ENCODE peak calls at places on chromosomes 11 and 22, in ten cellular contexts. Z is activated T-cell treated with anti-CD3 and anti-CD28 coated beads for 4 hours; C is activated CD8-positive, alpha-beta memory T cell treated with anti-CD3 and anti-CD28 coated beads for 48 hours; K is iris pigment epithelial cell; U is fibroblast of villous mesenchyme; R is cardiac muscle cell; F is activated CD8-positive, alpha-beta T cell treated with anti-CD3 and anti-CD28 coated beads for 36 hours; A is RWPE1; V is B cell; P is NCI-H748 treated with DMSO at 0.1 percent for 48 hours. M is an unnamed sample.
A peak's percentile ranks its signal among the peaks of the same experiment; 100 is the strongest.

GRCh38 chr11:123551085-123551484 is 103.3 kb downstream of the SCN3B start:
- DNase-seq in Z (no peak), C (no peak), K (no peak), U (no peak), R (no peak), F (no peak), A (no peak), V (no peak), P (no peak), M (no peak)

GRCh38 chr11:125626381-125626950 is 1.5 kb downstream of the CHEK1 start:
- DNase-seq in Z (peak; percentile 1), C (no peak), K (no peak), U (no peak), R (no peak), F (peak; percentile 50), A (no peak), V (peak; percentile 42), P (peak; percentile 59), M (no peak)

GRCh38 chr11:1458340-1459218 is 28.0 kb downstream of the MOB2 start:
- DNase-seq in Z (no peak), C (no peak), K (peak; percentile 24), U (peak; percentile 50), R (peak; percentile 64), F (peak; percentile 12), A (peak; percentile 52), V (no peak), P (no peak), M (peak; percentile 62)

GRCh38 chr11:46120361-46120710 is 918 bp downstream of the PHF21A start:
- DNase-seq in Z (peak; percentile 4), C (no peak), K (no peak), U (no peak), R (no peak), F (peak; percentile 42), A (peak; percentile 32), V (no peak), P (no peak), M (peak; percentile 40)

GRCh38 chr11:40255457-40255856 is 1204.0 kb downstream of the LRRC4C start:
- DNase-seq in Z (no peak), C (no peak), K (no peak), U (no peak), R (no peak), F (no peak), A (no peak), V (no peak), P (no peak), M (no peak)

GRCh38 chr22:44878483-44879300 is 126.3 kb downstream of the ARHGAP8 start:
- DNase-seq in Z (no peak), C (no peak), K (no peak), U (no peak), R (no peak), F (no peak), A (no peak), V (no peak), P (no peak), M (no peak)

GRCh38 chr11:111737877-111738205 is 28.3 kb downstream of the PPP2R1B start:
- DNase-seq in Z (no peak), C (no peak), K (no peak), U (no peak), R (peak; percentile 69), F (no peak), A (no peak), V (no peak), P (no peak), M (no peak)

GRCh38 chr11:129743029-129743846 is 72.4 kb upstream of the TMEM45B start:
- DNase-seq in Z (no peak), C (no peak), K (peak; percentile 28), U (no peak), R (peak; percentile 3), F (no peak), A (no peak), V (no peak), P (no peak), M (no peak)

GRCh38 chr11:78344114-78344513 is 73.5 kb downstream of the GAB2 start:
- DNase-seq in Z (no peak), C (no peak), K (no peak), U (no peak), R (no peak), F (no peak), A (no peak), V (no peak), P (no peak), M (no peak)

GRCh38 chr11:100830978-100831732 is 144.1 kb downstream of the ARHGAP42 start:
- DNase-seq in Z (no peak), C (no peak), K (peak; percentile 82), U (peak; percentile 86), R (peak; percentile 71), F (no peak), A (peak; percentile 35), V (no peak), P (no peak), M (no peak)

GRCh38 chr22:23263651-23264555 is 83.6 kb downstream of the BCR start:
- DNase-seq in Z (peak; percentile 21), C (peak; percentile 29), K (no peak), U (no peak), R (no peak), F (peak; percentile 64), A (no peak), V (peak; percentile 59), P (no peak), M (no peak)

GRCh38 chr11:47155914-47156313 is 20.8 kb downstream of the ARFGAP2 start:
- DNase-seq in Z (no peak), C (no peak), K (no peak), U (no peak), R (no peak), F (no peak), A (no peak), V (no peak), P (no peak), M (no peak)

GRCh38 chr11:27296406-27296994 is 66.5 kb downstream of the CCDC34 start:
- DNase-seq in Z (no peak), C (no peak), K (peak; percentile 74), U (peak; percentile 76), R (peak; percentile 72), F (no peak), A (peak; percentile 52), V (no peak), P (peak; percentile 17), M (no peak)

GRCh38 chr11:3122775-3123201 is 42.3 kb downstream of the OSBPL5 start:
- DNase-seq in Z (no peak), C (no peak), K (no peak), U (no peak), R (no peak), F (no peak), A (no peak), V (peak; percentile 17), P (no peak), M (no peak)

GRCh38 chr11:36233226-36233625 is 56.0 kb downstream of the COMMD9 start:
- DNase-seq in Z (no peak), C (no peak), K (peak; percentile 86), U (peak; percentile 86), R (peak; percentile 90), F (no peak), A (no peak), V (no peak), P (peak; percentile 39), M (no peak)

GRCh38 chr11:128929468-128929867 is 13.2 kb downstream of the TP53AIP1 start:
- DNase-seq in Z (no peak), C (no peak), K (no peak), U (no peak), R (no peak), F (peak; percentile 42), A (no peak), V (no peak), P (no peak), M (no peak)

GRCh38 chr11:110490886-110491285 is 61.1 kb downstream of the FDX1 start:
- DNase-seq in Z (no peak), C (no peak), K (peak; percentile 86), U (peak; percentile 75), R (peak; percentile 77), F (peak; percentile 21), A (peak; percentile 71), V (no peak), P (no peak), M (no peak)